ENCODE peak calls at places on chromosome 12, in nine cellular contexts. H is NCI-H1092; G is GM10248; E is RWPE1; M is SJSA1; V is astrocyte of the spinal cord; U is left cardiac atrium; Y is effector CD4-positive, alpha-beta T cell; A is stimulated activated CD8-positive, alpha-beta memory T cell treated with anti-CD3 and anti-CD28 coated beads, Interleukin-15, amount 100 ng/mL, for 1 hour. X is an unnamed sample.

GRCh38 chr12:14795028-14795448 is 8.2 kb downstream of the WBP11 start:
- DNase-seq in M (no peak), A (no peak), Y (no peak), V (no peak), G (no peak), E (no peak), H (no peak), U (no peak), X (no peak)

GRCh38 chr12:56874821-56875220 is 59.4 kb downstream of the SDR9C7 start:
- DNase-seq in V (no peak), E (no peak), H (no peak), Y (no peak), U (no peak), M (no peak), G (no peak), A (no peak), X (no peak)

GRCh38 chr12:89461649-89462612 is 62.7 kb downstream of the GALNT4 start:
- DNase-seq in A (no peak), M (peak; percentile 55), E (peak; percentile 59), V (peak; percentile 83), Y (no peak), H (peak; percentile 1), U (no peak), G (peak; percentile 38), X (peak; percentile 83)

GRCh38 chr12:104219908-104220404 is 4.4 kb downstream of the TXNRD1 start:
- DNase-seq in U (no peak), E (peak; percentile 96), G (no peak), Y (peak; percentile 36), H (no peak), V (peak; percentile 50), A (peak; percentile 19), M (no peak), X (peak; percentile 92)

GRCh38 chr12:101078881-101079280 is 131.2 kb downstream of the SLC5A8 start:
- DNase-seq in E (no peak), H (no peak), M (no peak), V (no peak), A (no peak), G (no peak), U (no peak), Y (no peak), X (no peak)

GRCh38 chr12:51667269-51667668 is 76.2 kb downstream of the SCN8A start:
- DNase-seq in H (no peak), E (no peak), A (no peak), V (no peak), G (no peak), Y (no peak), M (no peak), U (no peak), X (no peak)

GRCh38 chr12:123449103-123449736 is 8.7 kb upstream of the SNRNP35 start:
- DNase-seq in V (no peak), E (no peak), M (no peak), Y (no peak), A (no peak), G (no peak), H (no peak), U (no peak), X (peak; percentile 25)

GRCh38 chr12:1932264-1932777 is 13.9 kb upstream of the CACNA2D4 start:
- DNase-seq in U (peak; percentile 66), M (no peak), E (no peak), Y (no peak), V (peak; percentile 37), H (peak; percentile 56), A (no peak), G (peak; percentile 49), X (no peak)

GRCh38 chr12:46260153-46260912 is 8.5 kb downstream of the SLC38A1 start:
- DNase-seq in H (no peak), A (no peak), U (no peak), Y (no peak), V (peak; percentile 43), E (no peak), M (no peak), G (no peak), X (peak; percentile 38)

GRCh38 chr12:69087986-69088385 is 151.4 kb upstream of the CPSF6 start:
- DNase-seq in V (no peak), M (no peak), A (no peak), G (no peak), H (no peak), U (no peak), E (no peak), Y (no peak), X (no peak)

GRCh38 chr12:7629465-7629864 is 36.2 kb downstream of the APOBEC1 start:
- DNase-seq in M (no peak), G (no peak), H (no peak), U (no peak), A (no peak), V (no peak), E (no peak), Y (no peak), X (no peak)

GRCh38 chr12:127108360-127109215 is 1158.4 kb upstream of the TMEM132C start:
- DNase-seq in E (peak; percentile 66), H (peak; percentile 7), U (peak; percentile 68), G (peak; percentile 28), M (peak; percentile 52), V (peak; percentile 63), A (no peak), Y (peak; percentile 9), X (peak; percentile 49)

GRCh38 chr12:133227281-133227852 is 8.3 kb downstream of the ANHX start:
- DNase-seq in E (no peak), U (no peak), M (no peak), H (no peak), A (no peak), Y (no peak), G (no peak), V (no peak), X (no peak)

GRCh38 chr12:102821149-102821548 is 95.9 kb downstream of the PAH start:
- DNase-seq in Y (no peak), V (no peak), A (no peak), E (no peak), U (no peak), M (no peak), H (no peak), G (no peak), X (no peak)

GRCh38 chr12:130557876-130558770 is 158.0 kb downstream of the RIMBP2 start:
- DNase-seq in E (no peak), Y (no peak), A (no peak), M (peak; percentile 68), V (no peak), G (no peak), H (no peak), U (no peak), X (no peak)

GRCh38 chr12:113663396-113663795 is 191.7 kb upstream of the LHX5 start:
- DNase-seq in E (no peak), G (no peak), M (no peak), Y (no peak), U (no peak), V (no peak), H (no peak), A (no peak), X (no peak)

GRCh38 chr12:1590083-1590979 is 4.0 kb downstream of the FBXL14 start:
- DNase-seq in V (peak; percentile 63), A (no peak), H (no peak), E (no peak), M (no peak), U (no peak), Y (no peak), G (no peak), X (peak; percentile 50)

GRCh38 chr12:105418821-105419291 is 88.4 kb downstream of the C12orf75 start:
- DNase-seq in G (no peak), A (no peak), E (no peak), U (no peak), M (no peak), Y (no peak), V (no peak), H (no peak), X (no peak)

GRCh38 chr12:2944401-2945047 is 14.7 kb upstream of the TEAD4 start:
- DNase-seq in Y (peak; percentile 14), H (peak; percentile 25), E (peak; percentile 45), M (no peak), V (peak; percentile 23), U (peak; percentile 44), G (peak; percentile 74), A (peak; percentile 11), X (peak; percentile 11)

GRCh38 chr12:75783093-75783877 is 248.3 kb downstream of the PHLDA1 start:
- DNase-seq in V (peak; percentile 59), Y (no peak), A (no peak), G (no peak), E (no peak), H (no peak), M (no peak), U (no peak), X (peak; percentile 34)

GRCh38 chr12:2957816-2958431 is 1.3 kb upstream of the TEAD4 start:
- DNase-seq in Y (no peak), H (no peak), G (no peak), V (peak; percentile 17), M (no peak), A (no peak), E (no peak), U (no peak), X (no peak)

GRCh38 chr12:99906786-99907185 is 78.0 kb downstream of the ANKS1B start:
- DNase-seq in U (no peak), G (no peak), V (no peak), M (peak; percentile 24), E (no peak), A (no peak), Y (no peak), H (no peak), X (peak; percentile 46)

GRCh38 chr12:94174576-94174975 is 26.2 kb downstream of the PLXNC1 start:
- DNase-seq in Y (no peak), A (no peak), U (no peak), M (no peak), E (no peak), G (no peak), V (no peak), H (no peak), X (no peak)

GRCh38 chr12:28963554-28963953 is 185.5 kb upstream of the FAR2 start:
- DNase-seq in G (no peak), H (no peak), M (no peak), V (peak; percentile 34), U (no peak), Y (no peak), E (peak; percentile 20), A (no peak), X (peak; percentile 37)

GRCh38 chr12:95790025-95790911 is at the start of gene NTN4:
- DNase-seq in U (peak; percentile 74), V (peak; percentile 41), Y (no peak), A (no peak), H (no peak), G (peak; percentile 59), E (peak; percentile 28), M (peak; percentile 54), X (peak; percentile 38)

GRCh38 chr12:130334937-130335336 is 2.8 kb upstream of the PIWIL1 start:
- DNase-seq in U (no peak), Y (no peak), E (peak; percentile 59), G (no peak), M (no peak), V (no peak), H (no peak), A (no peak), X (no peak)